ENCODE peak calls at places on chromosomes 6 and 20, in nine cellular contexts. One of them, this sample, is unnamed.

GRCh38 chr6:125829433-125829832 is 38.7 kb downstream of the NCOA7 start:
- DNase-seq in fibroblast of mammary gland: no peak
- DNase-seq in psoas muscle: no peak
- DNase-seq in colonic mucosa: no peak
- DNase-seq in aorta: no peak
- DNase-seq in SJCRH30: no peak
- DNase-seq in transverse colon: no peak
- DNase-seq in mucosa of descending colon: no peak
- DNase-seq in bronchial epithelial cell: no peak
- DNase-seq in this sample: no peak

GRCh38 chr20:59938696-59939051 is 1.4 kb downstream of the PPP1R3D start:
- DNase-seq in fibroblast of mammary gland: peak; percentile 60
- DNase-seq in psoas muscle: peak; percentile 90
- DNase-seq in colonic mucosa: peak; percentile 23
- DNase-seq in aorta: no peak
- DNase-seq in SJCRH30: peak; percentile 19
- DNase-seq in transverse colon: peak; percentile 26
- DNase-seq in mucosa of descending colon: no peak
- DNase-seq in bronchial epithelial cell: no peak
- DNase-seq in this sample: no peak

GRCh38 chr6:163941471-163941980 is 527.0 kb downstream of the QKI start:
- DNase-seq in fibroblast of mammary gland: no peak
- DNase-seq in psoas muscle: peak; percentile 72
- DNase-seq in colonic mucosa: no peak
- DNase-seq in aorta: no peak
- DNase-seq in SJCRH30: no peak
- DNase-seq in transverse colon: no peak
- DNase-seq in mucosa of descending colon: no peak
- DNase-seq in bronchial epithelial cell: no peak
- DNase-seq in this sample: no peak

GRCh38 chr6:27518881-27519795 is 46.2 kb upstream of the ZNF184 start:
- DNase-seq in fibroblast of mammary gland: peak; percentile 92
- DNase-seq in psoas muscle: peak; percentile 70
- DNase-seq in colonic mucosa: peak; percentile 72
- DNase-seq in aorta: peak; percentile 60
- DNase-seq in SJCRH30: peak; percentile 83
- DNase-seq in transverse colon: peak; percentile 68
- DNase-seq in mucosa of descending colon: peak; percentile 59
- DNase-seq in bronchial epithelial cell: peak; percentile 86
- DNase-seq in this sample: peak; percentile 62

GRCh38 chr6:18388252-18388651 is 1.1 kb downstream of the RNF144B start:
- DNase-seq in fibroblast of mammary gland: no peak
- DNase-seq in psoas muscle: no peak
- DNase-seq in colonic mucosa: no peak
- DNase-seq in aorta: no peak
- DNase-seq in SJCRH30: no peak
- DNase-seq in transverse colon: no peak
- DNase-seq in mucosa of descending colon: no peak
- DNase-seq in bronchial epithelial cell: peak; percentile 71
- DNase-seq in this sample: no peak

GRCh38 chr6:6927437-6928361 is 180.1 kb upstream of the RREB1 start:
- DNase-seq in fibroblast of mammary gland: no peak
- DNase-seq in psoas muscle: peak; percentile 86
- DNase-seq in colonic mucosa: no peak
- DNase-seq in aorta: peak; percentile 60
- DNase-seq in SJCRH30: peak; percentile 90
- DNase-seq in transverse colon: no peak
- DNase-seq in mucosa of descending colon: no peak
- DNase-seq in bronchial epithelial cell: no peak
- DNase-seq in this sample: peak; percentile 79

GRCh38 chr20:51487076-51487475 is 55.4 kb downstream of the NFATC2 start:
- DNase-seq in fibroblast of mammary gland: no peak
- DNase-seq in psoas muscle: no peak
- DNase-seq in colonic mucosa: no peak
- DNase-seq in aorta: no peak
- DNase-seq in SJCRH30: no peak
- DNase-seq in transverse colon: no peak
- DNase-seq in mucosa of descending colon: no peak
- DNase-seq in bronchial epithelial cell: no peak
- DNase-seq in this sample: no peak

GRCh38 chr6:161152904-161153662 is 120.8 kb downstream of the AGPAT4 start:
- DNase-seq in fibroblast of mammary gland: peak; percentile 26
- DNase-seq in psoas muscle: no peak
- DNase-seq in colonic mucosa: no peak
- DNase-seq in aorta: no peak
- DNase-seq in SJCRH30: no peak
- DNase-seq in transverse colon: no peak
- DNase-seq in mucosa of descending colon: no peak
- DNase-seq in bronchial epithelial cell: no peak
- DNase-seq in this sample: no peak

GRCh38 chr6:3039384-3039783 is 28.9 kb upstream of the RIPK1 start:
- DNase-seq in fibroblast of mammary gland: no peak
- DNase-seq in psoas muscle: no peak
- DNase-seq in colonic mucosa: no peak
- DNase-seq in aorta: no peak
- DNase-seq in SJCRH30: peak; percentile 59
- DNase-seq in transverse colon: no peak
- DNase-seq in mucosa of descending colon: no peak
- DNase-seq in bronchial epithelial cell: no peak
- DNase-seq in this sample: no peak

GRCh38 chr6:84860493-84860892 is 96.1 kb upstream of the TBX18 start:
- DNase-seq in fibroblast of mammary gland: peak; percentile 27
- DNase-seq in psoas muscle: no peak
- DNase-seq in colonic mucosa: no peak
- DNase-seq in aorta: no peak
- DNase-seq in SJCRH30: no peak
- DNase-seq in transverse colon: no peak
- DNase-seq in mucosa of descending colon: no peak
- DNase-seq in bronchial epithelial cell: no peak
- DNase-seq in this sample: no peak

GRCh38 chr6:119506631-119507174 is 157.1 kb upstream of the MAN1A1 start:
- DNase-seq in fibroblast of mammary gland: no peak
- DNase-seq in psoas muscle: no peak
- DNase-seq in colonic mucosa: no peak
- DNase-seq in aorta: no peak
- DNase-seq in SJCRH30: no peak
- DNase-seq in transverse colon: no peak
- DNase-seq in mucosa of descending colon: no peak
- DNase-seq in bronchial epithelial cell: no peak
- DNase-seq in this sample: no peak

GRCh38 chr20:49186535-49187329 is 1.4 kb downstream of the STAU1 start:
- DNase-seq in fibroblast of mammary gland: peak; percentile 55
- DNase-seq in psoas muscle: peak; percentile 57
- DNase-seq in colonic mucosa: peak; percentile 84
- DNase-seq in aorta: peak; percentile 71
- DNase-seq in SJCRH30: peak; percentile 62
- DNase-seq in transverse colon: peak; percentile 77
- DNase-seq in mucosa of descending colon: peak; percentile 58
- DNase-seq in bronchial epithelial cell: peak; percentile 65
- DNase-seq in this sample: peak; percentile 64

GRCh38 chr20:49183444-49183843 is 4.7 kb downstream of the STAU1 start:
- DNase-seq in fibroblast of mammary gland: no peak
- DNase-seq in psoas muscle: no peak
- DNase-seq in colonic mucosa: no peak
- DNase-seq in aorta: no peak
- DNase-seq in SJCRH30: no peak
- DNase-seq in transverse colon: no peak
- DNase-seq in mucosa of descending colon: no peak
- DNase-seq in bronchial epithelial cell: no peak
- DNase-seq in this sample: no peak

GRCh38 chr20:49187330-49188100 is 619 bp downstream of the STAU1 start:
- DNase-seq in fibroblast of mammary gland: no peak
- DNase-seq in psoas muscle: peak; percentile 66
- DNase-seq in colonic mucosa: peak; percentile 36
- DNase-seq in aorta: peak; percentile 55
- DNase-seq in SJCRH30: no peak
- DNase-seq in transverse colon: peak; percentile 23
- DNase-seq in mucosa of descending colon: no peak
- DNase-seq in bronchial epithelial cell: no peak
- DNase-seq in this sample: peak; percentile 70

GRCh38 chr20:49184691-49185070 is 3.5 kb downstream of the STAU1 start:
- DNase-seq in fibroblast of mammary gland: no peak
- DNase-seq in psoas muscle: no peak
- DNase-seq in colonic mucosa: no peak
- DNase-seq in aorta: no peak
- DNase-seq in SJCRH30: no peak
- DNase-seq in transverse colon: no peak
- DNase-seq in mucosa of descending colon: no peak
- DNase-seq in bronchial epithelial cell: no peak
- DNase-seq in this sample: no peak

GRCh38 chr20:49185071-49185757 is 2.9 kb downstream of the STAU1 start:
- DNase-seq in fibroblast of mammary gland: no peak
- DNase-seq in psoas muscle: no peak
- DNase-seq in colonic mucosa: no peak
- DNase-seq in aorta: no peak
- DNase-seq in SJCRH30: no peak
- DNase-seq in transverse colon: no peak
- DNase-seq in mucosa of descending colon: no peak
- DNase-seq in bronchial epithelial cell: no peak
- DNase-seq in this sample: no peak
- H3K4me3 ChIP-seq in fibroblast of mammary gland: no peak overlapping the region
- H3K4me3 ChIP-seq in psoas muscle: peak overlapping the region; percentile 71
- H3K4me3 ChIP-seq in colonic mucosa: no peak overlapping the region
- H3K4me3 ChIP-seq in aorta: no peak overlapping the region
- H3K4me3 ChIP-seq in SJCRH30: no peak overlapping the region
- H3K4me3 ChIP-seq in transverse colon: no peak overlapping the region
- H3K4me3 ChIP-seq in mucosa of descending colon: no peak overlapping the region
- H3K4me3 ChIP-seq in bronchial epithelial cell: no peak overlapping the region
- H3K4me3 ChIP-seq in this sample: no peak overlapping the region

DNA sequence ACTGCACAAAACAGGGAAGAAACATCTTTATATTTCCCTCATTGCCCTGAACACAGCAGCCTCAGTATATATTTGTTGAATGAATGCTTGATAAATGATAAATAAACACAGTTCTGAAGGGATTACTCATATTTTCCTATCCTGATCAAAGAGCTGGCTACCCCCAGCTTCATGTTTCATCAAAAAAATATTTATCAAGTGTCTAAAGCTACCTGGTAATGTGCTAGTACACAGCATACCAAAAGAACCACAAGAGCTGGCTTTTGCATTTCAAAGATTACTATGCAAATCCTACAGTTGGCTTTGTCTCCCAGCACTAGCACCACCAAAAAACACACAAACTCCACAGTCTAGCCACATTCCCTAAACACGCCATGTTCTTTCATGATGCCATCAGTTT is 130.0 kb downstream of the BTBD9 start:
- DNase-seq in fibroblast of mammary gland: peak; percentile 67
- DNase-seq in psoas muscle: no peak
- DNase-seq in colonic mucosa: no peak
- DNase-seq in aorta: no peak
- DNase-seq in SJCRH30: no peak
- DNase-seq in transverse colon: no peak
- DNase-seq in mucosa of descending colon: no peak
- DNase-seq in bronchial epithelial cell: peak; percentile 71
- DNase-seq in this sample: no peak
- H3K4me3 ChIP-seq in fibroblast of mammary gland: no peak overlapping the region
- H3K4me3 ChIP-seq in psoas muscle: no peak overlapping the region
- H3K4me3 ChIP-seq in colonic mucosa: no peak overlapping the region
- H3K4me3 ChIP-seq in aorta: no peak overlapping the region
- H3K4me3 ChIP-seq in SJCRH30: no peak overlapping the region
- H3K4me3 ChIP-seq in transverse colon: no peak overlapping the region
- H3K4me3 ChIP-seq in mucosa of descending colon: no peak overlapping the region
- H3K4me3 ChIP-seq in bronchial epithelial cell: no peak overlapping the region
- H3K4me3 ChIP-seq in this sample: no peak overlapping the region

GRCh38 chr6:151240036-151240685 is 394 bp downstream of the AKAP12 start:
- DNase-seq in fibroblast of mammary gland: peak; percentile 83
- DNase-seq in psoas muscle: peak; percentile 88
- DNase-seq in colonic mucosa: peak; percentile 61
- DNase-seq in aorta: peak; percentile 88
- DNase-seq in SJCRH30: peak; percentile 92
- DNase-seq in transverse colon: peak; percentile 72
- DNase-seq in mucosa of descending colon: peak; percentile 52
- DNase-seq in bronchial epithelial cell: no peak
- DNase-seq in this sample: peak; percentile 66

GRCh38 chr6:151239603-151240035 is at the start of gene AKAP12:
- DNase-seq in fibroblast of mammary gland: peak; percentile 68
- DNase-seq in psoas muscle: peak; percentile 58
- DNase-seq in colonic mucosa: peak; percentile 20
- DNase-seq in aorta: peak; percentile 57
- DNase-seq in SJCRH30: peak; percentile 82
- DNase-seq in transverse colon: peak; percentile 27
- DNase-seq in mucosa of descending colon: peak; percentile 28
- DNase-seq in bronchial epithelial cell: no peak
- DNase-seq in this sample: no peak

GRCh38 chr6:151242420-151242841 is 2.7 kb downstream of the AKAP12 start:
- DNase-seq in fibroblast of mammary gland: peak; percentile 26
- DNase-seq in psoas muscle: no peak
- DNase-seq in colonic mucosa: no peak
- DNase-seq in aorta: no peak
- DNase-seq in SJCRH30: peak; percentile 23
- DNase-seq in transverse colon: no peak
- DNase-seq in mucosa of descending colon: no peak
- DNase-seq in bronchial epithelial cell: no peak
- DNase-seq in this sample: no peak

GRCh38 chr6:151241853-151242252 is 2.1 kb downstream of the AKAP12 start:
- DNase-seq in fibroblast of mammary gland: no peak
- DNase-seq in psoas muscle: no peak
- DNase-seq in colonic mucosa: no peak
- DNase-seq in aorta: no peak
- DNase-seq in SJCRH30: no peak
- DNase-seq in transverse colon: no peak
- DNase-seq in mucosa of descending colon: no peak
- DNase-seq in bronchial epithelial cell: no peak
- DNase-seq in this sample: no peak

DNA sequence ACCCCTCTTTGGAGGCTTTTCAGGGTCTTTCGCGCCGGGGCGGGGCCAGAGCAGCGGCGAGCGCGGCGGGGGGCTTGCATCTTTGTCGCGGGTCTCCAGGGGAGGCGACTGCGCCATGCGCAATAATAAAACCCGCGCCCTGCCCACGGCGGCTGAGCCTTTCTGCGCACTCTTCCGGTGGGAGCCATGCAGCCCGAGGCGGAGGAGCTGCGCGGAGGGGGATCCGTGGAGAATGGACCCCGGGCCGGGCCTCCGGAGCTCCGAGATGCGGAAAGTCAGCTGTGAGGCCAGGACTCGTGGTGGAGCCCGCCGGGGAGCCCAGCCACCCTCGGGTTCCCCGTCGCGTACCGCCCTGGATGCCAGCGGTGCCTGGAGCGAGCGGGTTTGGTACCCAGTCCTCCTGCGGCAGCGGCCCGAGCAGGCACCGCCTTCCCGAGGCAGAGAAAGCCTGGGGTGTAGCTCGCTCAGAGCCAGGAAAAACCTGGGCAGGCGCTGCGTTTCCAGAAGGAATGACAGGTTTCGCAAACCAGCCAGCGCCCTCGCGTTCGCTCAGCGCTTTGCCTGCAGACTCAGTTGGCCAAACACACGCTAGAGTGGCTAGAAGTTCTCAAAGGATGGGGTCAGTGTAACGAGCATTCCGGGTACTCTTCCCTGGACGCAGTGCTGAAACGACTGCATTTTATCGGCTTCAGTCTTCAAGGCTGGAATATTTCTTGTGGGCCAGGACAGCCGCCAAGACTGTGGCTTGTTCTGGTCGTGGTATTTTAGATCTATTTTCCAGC is 1.3 kb downstream of the AKAP12 start:
- DNase-seq in fibroblast of mammary gland: peak; percentile 67
- DNase-seq in psoas muscle: peak; percentile 75
- DNase-seq in colonic mucosa: peak; percentile 21
- DNase-seq in aorta: peak; percentile 74
- DNase-seq in SJCRH30: peak; percentile 77
- DNase-seq in transverse colon: peak; percentile 28
- DNase-seq in mucosa of descending colon: peak; percentile 33
- DNase-seq in bronchial epithelial cell: peak; percentile 58
- DNase-seq in this sample: no peak
- H3K4me3 ChIP-seq in fibroblast of mammary gland: peak overlapping the region; percentile 80
- H3K4me3 ChIP-seq in psoas muscle: peak overlapping the region; percentile 73
- H3K4me3 ChIP-seq in colonic mucosa: peak overlapping the region; percentile 47
- H3K4me3 ChIP-seq in aorta: peak overlapping the region; percentile 90
- H3K4me3 ChIP-seq in SJCRH30: peak overlapping the region; percentile 75
- H3K4me3 ChIP-seq in transverse colon: peak overlapping the region; percentile 71
- H3K4me3 ChIP-seq in mucosa of descending colon: peak overlapping the region; percentile 20
- H3K4me3 ChIP-seq in bronchial epithelial cell: peak overlapping the region; percentile 40
- H3K4me3 ChIP-seq in this sample: peak overlapping the region; percentile 75

GRCh38 chr6:42344756-42345155 is 107.0 kb downstream of the TRERF1 start:
- DNase-seq in fibroblast of mammary gland: no peak
- DNase-seq in psoas muscle: no peak
- DNase-seq in colonic mucosa: no peak
- DNase-seq in aorta: no peak
- DNase-seq in SJCRH30: no peak
- DNase-seq in transverse colon: no peak
- DNase-seq in mucosa of descending colon: no peak
- DNase-seq in bronchial epithelial cell: no peak
- DNase-seq in this sample: no peak
- H3K4me3 ChIP-seq in fibroblast of mammary gland: no peak overlapping the region
- H3K4me3 ChIP-seq in psoas muscle: no peak overlapping the region
- H3K4me3 ChIP-seq in colonic mucosa: no peak overlapping the region
- H3K4me3 ChIP-seq in aorta: no peak overlapping the region
- H3K4me3 ChIP-seq in SJCRH30: no peak overlapping the region
- H3K4me3 ChIP-seq in transverse colon: no peak overlapping the region
- H3K4me3 ChIP-seq in mucosa of descending colon: no peak overlapping the region
- H3K4me3 ChIP-seq in bronchial epithelial cell: no peak overlapping the region
- H3K4me3 ChIP-seq in this sample: no peak overlapping the region